ENCODE peak calls at places on chromosome 19, in six cellular contexts. One of them, this sample, is unnamed.

GRCh38 chr19:13159713-13160112 is 9.5 kb downstream of the IER2 start:
- DNase-seq in upper lobe of right lung: no peak
- DNase-seq in lower leg skin: no peak
- DNase-seq in endodermal cell: no peak
- DNase-seq in thyroid gland: no peak
- DNase-seq in BE2C: no peak
- DNase-seq in this sample: no peak

GRCh38 chr19:51440846-51441409 is 17.3 kb downstream of the SIGLEC8 start:
- DNase-seq in upper lobe of right lung: peak
- DNase-seq in lower leg skin: no peak
- DNase-seq in endodermal cell: no peak
- DNase-seq in thyroid gland: no peak
- DNase-seq in BE2C: no peak
- DNase-seq in this sample: peak

GRCh38 chr19:46131485-46132143 is 7.1 kb upstream of the IGFL3 start:
- DNase-seq in upper lobe of right lung: no peak
- DNase-seq in lower leg skin: no peak
- DNase-seq in endodermal cell: peak
- DNase-seq in thyroid gland: no peak
- DNase-seq in BE2C: no peak
- DNase-seq in this sample: no peak

GRCh38 chr19:50016225-50016807 is 8.9 kb downstream of the VRK3 start:
- DNase-seq in upper lobe of right lung: no peak
- DNase-seq in lower leg skin: no peak
- DNase-seq in endodermal cell: no peak
- DNase-seq in thyroid gland: no peak
- DNase-seq in BE2C: no peak
- DNase-seq in this sample: no peak

GRCh38 chr19:33928458-33928950 is 131.8 kb downstream of the KCTD15 start:
- DNase-seq in upper lobe of right lung: no peak
- DNase-seq in lower leg skin: no peak
- DNase-seq in endodermal cell: no peak
- DNase-seq in thyroid gland: no peak
- DNase-seq in BE2C: no peak
- DNase-seq in this sample: no peak

GRCh38 chr19:16398530-16399241 is 73.1 kb downstream of the EPS15L1 start:
- DNase-seq in upper lobe of right lung: no peak
- DNase-seq in lower leg skin: no peak
- DNase-seq in endodermal cell: no peak
- DNase-seq in thyroid gland: no peak
- DNase-seq in BE2C: no peak
- DNase-seq in this sample: peak

GRCh38 chr19:54316746-54317107 is 3.8 kb upstream of the LILRA5 start:
- DNase-seq in upper lobe of right lung: peak
- DNase-seq in lower leg skin: no peak
- DNase-seq in endodermal cell: peak
- DNase-seq in thyroid gland: no peak
- DNase-seq in BE2C: no peak
- DNase-seq in this sample: peak

GRCh38 chr19:13839193-13839937 is 37.6 kb upstream of the NANOS3 start:
- DNase-seq in upper lobe of right lung: peak
- DNase-seq in lower leg skin: peak
- DNase-seq in endodermal cell: peak
- DNase-seq in thyroid gland: peak
- DNase-seq in BE2C: peak
- DNase-seq in this sample: peak

GRCh38 chr19:57559008-57559403 is 657 bp downstream of the ZNF550 start:
- DNase-seq in upper lobe of right lung: no peak
- DNase-seq in lower leg skin: no peak
- DNase-seq in endodermal cell: peak
- DNase-seq in thyroid gland: peak
- DNase-seq in BE2C: peak
- DNase-seq in this sample: no peak

GRCh38 chr19:49515767-49516166 is 3.3 kb downstream of the FCGRT start:
- DNase-seq in upper lobe of right lung: peak
- DNase-seq in lower leg skin: peak
- DNase-seq in endodermal cell: no peak
- DNase-seq in thyroid gland: no peak
- DNase-seq in BE2C: no peak
- DNase-seq in this sample: peak

GRCh38 chr19:51772977-51773376 is 12.0 kb downstream of the FPR2 start:
- DNase-seq in upper lobe of right lung: no peak
- DNase-seq in lower leg skin: no peak
- DNase-seq in endodermal cell: no peak
- DNase-seq in thyroid gland: no peak
- DNase-seq in BE2C: no peak
- DNase-seq in this sample: peak

GRCh38 chr19:32231691-32232090 is 113.7 kb upstream of the ZNF507 start:
- DNase-seq in upper lobe of right lung: no peak
- DNase-seq in lower leg skin: no peak
- DNase-seq in endodermal cell: no peak
- DNase-seq in thyroid gland: no peak
- DNase-seq in BE2C: no peak
- DNase-seq in this sample: no peak

GRCh38 chr19:13329766-13330165 is 176.5 kb downstream of the CACNA1A start:
- DNase-seq in upper lobe of right lung: no peak
- DNase-seq in lower leg skin: no peak
- DNase-seq in endodermal cell: no peak
- DNase-seq in thyroid gland: no peak
- DNase-seq in BE2C: no peak
- DNase-seq in this sample: no peak

GRCh38 chr19:46614114-46614701 is 10.7 kb downstream of the PTGIR start:
- DNase-seq in upper lobe of right lung: peak
- DNase-seq in lower leg skin: peak
- DNase-seq in endodermal cell: peak
- DNase-seq in thyroid gland: peak
- DNase-seq in BE2C: peak
- DNase-seq in this sample: peak

GRCh38 chr19:11513946-11514345 is 8.3 kb upstream of the ZNF653 start:
- DNase-seq in upper lobe of right lung: no peak
- DNase-seq in lower leg skin: no peak
- DNase-seq in endodermal cell: peak
- DNase-seq in thyroid gland: no peak
- DNase-seq in BE2C: no peak
- DNase-seq in this sample: no peak

GRCh38 chr19:32232449-32232848 is 113.0 kb upstream of the ZNF507 start:
- DNase-seq in upper lobe of right lung: no peak
- DNase-seq in lower leg skin: no peak
- DNase-seq in endodermal cell: no peak
- DNase-seq in thyroid gland: no peak
- DNase-seq in BE2C: no peak
- DNase-seq in this sample: no peak

GRCh38 chr19:33292595-33293254 is 9.6 kb downstream of the CEBPA start:
- DNase-seq in upper lobe of right lung: peak
- DNase-seq in lower leg skin: no peak
- DNase-seq in endodermal cell: no peak
- DNase-seq in thyroid gland: peak
- DNase-seq in BE2C: no peak
- DNase-seq in this sample: peak

GRCh38 chr19:3982701-3983541 is 2.3 kb downstream of the EEF2 start:
- DNase-seq in upper lobe of right lung: no peak
- DNase-seq in lower leg skin: peak
- DNase-seq in endodermal cell: peak
- DNase-seq in thyroid gland: no peak
- DNase-seq in BE2C: no peak
- DNase-seq in this sample: no peak

GRCh38 chr19:29858000-29858596 is 46.3 kb downstream of the CCNE1 start:
- DNase-seq in upper lobe of right lung: peak
- DNase-seq in lower leg skin: no peak
- DNase-seq in endodermal cell: peak
- DNase-seq in thyroid gland: peak
- DNase-seq in BE2C: peak
- DNase-seq in this sample: peak

GRCh38 chr19:11781295-11782057 is 14.7 kb downstream of the ZNF441 start:
- DNase-seq in upper lobe of right lung: no peak
- DNase-seq in lower leg skin: no peak
- DNase-seq in endodermal cell: no peak
- DNase-seq in thyroid gland: no peak
- DNase-seq in BE2C: no peak
- DNase-seq in this sample: no peak

GRCh38 chr19:17234911-17235617 is 9.0 kb downstream of the OCEL1 start:
- DNase-seq in upper lobe of right lung: no peak
- DNase-seq in lower leg skin: no peak
- DNase-seq in endodermal cell: peak
- DNase-seq in thyroid gland: peak
- DNase-seq in BE2C: peak
- DNase-seq in this sample: no peak

GRCh38 chr19:16825312-16826168 is 3.7 kb upstream of the SIN3B start:
- DNase-seq in upper lobe of right lung: no peak
- DNase-seq in lower leg skin: peak
- DNase-seq in endodermal cell: peak
- DNase-seq in thyroid gland: peak
- DNase-seq in BE2C: peak
- DNase-seq in this sample: no peak

GRCh38 chr19:44303976-44304568 is 753 bp downstream of the ZNF235 start:
- DNase-seq in upper lobe of right lung: no peak
- DNase-seq in lower leg skin: no peak
- DNase-seq in endodermal cell: peak
- DNase-seq in thyroid gland: peak
- DNase-seq in BE2C: peak
- DNase-seq in this sample: no peak

GRCh38 chr19:17138937-17139598 is 63.5 kb downstream of the MYO9B start:
- DNase-seq in upper lobe of right lung: peak
- DNase-seq in lower leg skin: no peak
- DNase-seq in endodermal cell: no peak
- DNase-seq in thyroid gland: peak
- DNase-seq in BE2C: no peak
- DNase-seq in this sample: no peak

GRCh38 chr19:48873476-48874308 is 1.5 kb downstream of the PPP1R15A start:
- DNase-seq in upper lobe of right lung: no peak
- DNase-seq in lower leg skin: no peak
- DNase-seq in endodermal cell: peak
- DNase-seq in thyroid gland: no peak
- DNase-seq in BE2C: peak
- DNase-seq in this sample: peak

DNA sequence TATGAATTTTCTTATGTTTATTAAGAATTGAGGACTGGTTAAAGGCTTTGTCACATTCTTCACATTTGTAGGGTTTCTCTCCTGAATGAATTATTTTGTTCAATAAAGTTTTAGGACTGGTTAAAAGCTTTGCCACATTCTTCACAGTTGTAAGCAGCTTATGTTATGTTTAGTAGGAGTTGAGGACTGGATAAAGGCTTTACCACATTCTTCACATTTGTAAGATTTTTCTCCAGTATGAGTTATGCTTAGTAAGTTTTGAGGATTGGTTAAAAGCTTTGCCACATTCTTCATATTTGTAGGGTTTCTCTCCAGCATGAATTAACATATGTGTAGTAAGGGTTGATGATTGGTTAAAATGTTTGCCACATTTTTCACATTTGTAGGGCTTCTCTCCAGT is 79.8 kb downstream of the ZNF431 start:
- DNase-seq in upper lobe of right lung: no peak
- DNase-seq in lower leg skin: no peak
- DNase-seq in endodermal cell: no peak
- DNase-seq in thyroid gland: no peak
- DNase-seq in BE2C: no peak
- DNase-seq in this sample: no peak
- TF ChIP-seq CTCF in upper lobe of right lung: no peak
- TF ChIP-seq CTCF in lower leg skin: no peak
- TF ChIP-seq CTCF in endodermal cell: no peak
- TF ChIP-seq CTCF in thyroid gland: no peak
- TF ChIP-seq CTCF in BE2C: no peak
- TF ChIP-seq CTCF in this sample: no peak

DNA sequence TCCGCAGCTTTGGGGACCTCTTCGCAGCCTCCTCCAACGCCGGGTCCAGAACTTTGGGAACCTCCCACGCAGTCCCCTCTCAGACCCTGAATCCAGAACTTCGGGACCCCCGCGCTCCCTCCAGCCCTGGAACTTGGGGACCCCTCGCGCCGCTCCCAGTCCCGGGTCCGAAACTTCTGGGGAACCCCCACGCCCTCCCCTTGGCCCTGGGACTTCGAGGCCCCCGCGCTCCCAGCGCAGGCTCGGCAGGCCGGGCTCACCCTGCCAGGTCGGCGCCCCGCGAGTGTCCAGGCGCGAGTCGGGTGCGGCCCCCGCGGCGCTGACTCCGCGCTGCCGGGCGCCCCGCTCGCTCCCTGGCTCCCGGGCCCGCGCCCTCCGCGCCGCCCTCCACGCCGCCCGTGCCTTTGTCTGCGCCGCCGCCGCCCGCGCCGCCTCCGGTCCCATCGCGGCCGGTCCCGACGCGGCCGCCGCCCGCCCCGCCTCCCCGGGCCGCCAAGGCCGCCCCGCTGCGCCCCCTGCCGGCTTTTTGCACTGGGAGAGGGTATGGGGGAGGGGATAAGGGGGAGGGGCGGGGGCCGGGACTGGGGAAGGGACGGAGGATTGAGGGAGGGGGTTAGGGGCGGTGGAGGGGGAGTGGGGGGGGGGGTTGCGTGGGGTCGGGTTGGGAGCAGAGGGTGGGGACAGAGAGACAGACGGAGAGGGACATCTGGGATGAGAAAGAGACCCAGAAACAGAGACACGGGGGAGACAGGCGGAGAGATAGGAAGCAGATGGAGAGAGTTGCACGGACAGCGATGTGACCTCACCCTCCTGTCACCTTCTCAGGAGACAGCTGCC is at the start of gene HOMER3:
- DNase-seq in upper lobe of right lung: peak
- DNase-seq in lower leg skin: peak
- DNase-seq in endodermal cell: peak
- DNase-seq in thyroid gland: peak
- DNase-seq in BE2C: peak
- DNase-seq in this sample: peak
- TF ChIP-seq CTCF in upper lobe of right lung: no peak
- TF ChIP-seq CTCF in lower leg skin: no peak
- TF ChIP-seq CTCF in endodermal cell: peak
- TF ChIP-seq CTCF in thyroid gland: no peak
- TF ChIP-seq CTCF in BE2C: no peak
- TF ChIP-seq CTCF in this sample: no peak

GRCh38 chr19:28400953-28401671 is 811.8 kb downstream of the UQCRFS1 start:
- DNase-seq in upper lobe of right lung: no peak
- DNase-seq in lower leg skin: no peak
- DNase-seq in endodermal cell: peak
- DNase-seq in thyroid gland: no peak
- DNase-seq in BE2C: no peak
- DNase-seq in this sample: no peak
- TF ChIP-seq CTCF in upper lobe of right lung: no peak
- TF ChIP-seq CTCF in lower leg skin: no peak
- TF ChIP-seq CTCF in endodermal cell: no peak
- TF ChIP-seq CTCF in thyroid gland: no peak
- TF ChIP-seq CTCF in BE2C: no peak
- TF ChIP-seq CTCF in this sample: no peak

DNA sequence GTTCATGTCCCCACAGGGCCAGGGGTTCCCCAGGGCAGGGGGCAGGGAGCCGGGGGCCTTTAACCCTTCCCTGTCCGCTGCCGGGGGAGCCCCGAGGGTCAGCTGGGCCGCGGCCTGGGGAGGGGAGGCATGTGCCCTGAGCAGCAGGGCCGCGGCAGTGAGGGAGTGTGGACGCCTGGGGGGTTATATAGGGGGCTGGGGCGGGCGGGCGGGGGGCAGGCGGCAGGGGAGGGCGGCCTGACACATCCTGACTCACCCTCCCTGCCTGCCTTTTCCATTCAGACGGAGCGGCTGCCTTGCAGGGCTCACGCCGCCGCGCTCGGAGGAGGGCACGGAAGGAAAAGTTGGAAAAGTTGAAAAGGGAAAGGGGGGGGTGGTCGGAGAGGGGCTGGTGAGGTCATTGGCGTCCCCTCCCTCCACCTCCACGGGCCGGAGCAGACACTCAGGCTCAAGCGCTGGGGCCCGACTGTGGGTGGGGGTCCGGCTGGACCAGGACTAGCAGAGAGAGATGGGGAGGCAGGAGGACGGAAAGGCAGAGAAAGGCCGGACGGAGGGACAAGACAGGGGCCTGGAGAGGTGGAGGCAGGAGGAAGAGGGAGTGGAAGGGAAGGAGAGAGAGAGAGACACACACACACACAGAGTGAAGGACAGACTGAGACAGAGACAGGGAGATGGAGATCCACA is at the start of gene IL11:
- DNase-seq in upper lobe of right lung: no peak
- DNase-seq in lower leg skin: no peak
- DNase-seq in endodermal cell: peak
- DNase-seq in thyroid gland: no peak
- DNase-seq in BE2C: no peak
- DNase-seq in this sample: no peak
- TF ChIP-seq CTCF in upper lobe of right lung: no peak
- TF ChIP-seq CTCF in lower leg skin: no peak
- TF ChIP-seq CTCF in endodermal cell: no peak
- TF ChIP-seq CTCF in thyroid gland: no peak
- TF ChIP-seq CTCF in BE2C: no peak
- TF ChIP-seq CTCF in this sample: no peak

This sample was measured in CD14-positive monocyte.